ENCODE peak calls at places on chromosome 17, in six cellular contexts. E, K, V, M, D and C are unnamed samples.
A peak's percentile ranks its signal among the peaks of the same experiment; 100 is the strongest.

GRCh38 chr17:3744032-3744431 is 20.3 kb downstream of the HASPIN start:
- DNase-seq in E (no peak), K (no peak), V (no peak), M (no peak), D (no peak), C (no peak)

GRCh38 chr17:57724038-57724728 is 20.9 kb downstream of the CCDC182 start:
- DNase-seq in E (no peak), K (no peak), V (no peak), M (no peak), D (no peak), C (no peak)

GRCh38 chr17:7260601-7261376 is 1.5 kb downstream of the CLDN7 start:
- DNase-seq in E (peak; percentile 38), K (peak; percentile 78), V (no peak), M (peak; percentile 42), D (no peak), C (peak; percentile 47)

GRCh38 chr17:5899496-5900195 is 170.5 kb upstream of the WSCD1 start:
- DNase-seq in E (no peak), K (no peak), V (no peak), M (no peak), D (no peak), C (no peak)

GRCh38 chr17:78767806-78768205 is 14.3 kb downstream of the CYTH1 start:
- DNase-seq in E (peak; percentile 39), K (no peak), V (no peak), M (no peak), D (no peak), C (no peak)

GRCh38 chr17:9943343-9943742 is 38.3 kb upstream of the RCVRN start:
- DNase-seq in E (no peak), K (no peak), V (no peak), M (no peak), D (no peak), C (no peak)

GRCh38 chr17:72887322-72887721 is 205.2 kb downstream of the SLC39A11 start:
- DNase-seq in E (no peak), K (no peak), V (no peak), M (no peak), D (no peak), C (no peak)

GRCh38 chr17:77542551-77543490 is 402.1 kb downstream of the SEC14L1 start:
- DNase-seq in E (peak; percentile 89), K (peak; percentile 68), V (no peak), M (peak; percentile 48), D (peak; percentile 19), C (peak; percentile 78)

GRCh38 chr17:67993153-67993997 is 2.9 kb downstream of the C17orf58 start:
- DNase-seq in E (peak; percentile 94), K (peak; percentile 96), V (peak; percentile 35), M (peak; percentile 72), D (peak; percentile 74), C (peak; percentile 69)

GRCh38 chr17:63774141-63774981 is at the start of gene DDX42:
- DNase-seq in E (peak; percentile 69), K (no peak), V (no peak), M (peak; percentile 88), D (no peak), C (no peak)

GRCh38 chr17:9668532-9668931 is 23.2 kb downstream of the USP43 start:
- DNase-seq in E (no peak), K (no peak), V (no peak), M (no peak), D (no peak), C (no peak)

GRCh38 chr17:3400008-3400407 is 1.8 kb upstream of the OR1E1 start:
- DNase-seq in E (no peak), K (no peak), V (no peak), M (no peak), D (no peak), C (no peak)

GRCh38 chr17:42052478-42052877 is 2.1 kb upstream of the C17orf113 start:
- DNase-seq in E (no peak), K (no peak), V (no peak), M (no peak), D (no peak), C (no peak)

GRCh38 chr17:29929006-29929543 is 953 bp downstream of the SSH2 start:
- DNase-seq in E (peak; percentile 17), K (no peak), V (no peak), M (no peak), D (no peak), C (peak; percentile 42)

GRCh38 chr17:40014375-40014980 is 762 bp upstream of the CSF3 start:
- DNase-seq in E (no peak), K (peak; percentile 33), V (no peak), M (no peak), D (no peak), C (no peak)

GRCh38 chr17:76277300-76278267 is 12.4 kb downstream of the UBALD2 start:
- DNase-seq in E (no peak), K (no peak), V (no peak), M (no peak), D (no peak), C (no peak)

GRCh38 chr17:3960764-3961163 is 3.5 kb downstream of the ATP2A3 start:
- DNase-seq in E (peak; percentile 19), K (no peak), V (no peak), M (no peak), D (no peak), C (no peak)

GRCh38 chr17:67520282-67520906 is 143.3 kb downstream of the PITPNC1 start:
- DNase-seq in E (no peak), K (no peak), V (no peak), M (no peak), D (no peak), C (no peak)

GRCh38 chr17:1019451-1019850 is 22.5 kb downstream of the TIMM22 start:
- DNase-seq in E (no peak), K (no peak), V (no peak), M (no peak), D (no peak), C (no peak)

GRCh38 chr17:44084131-44084538 is 13.6 kb downstream of the G6PC3 start:
- DNase-seq in E (no peak), K (peak; percentile 58), V (no peak), M (peak; percentile 39), D (no peak), C (peak; percentile 51)

GRCh38 chr17:17289701-17290100 is 8.7 kb upstream of the COPS3 start:
- DNase-seq in E (no peak), K (no peak), V (no peak), M (no peak), D (no peak), C (no peak)

GRCh38 chr17:36736201-36737156 is 135.1 kb downstream of the MRM1 start:
- DNase-seq in E (no peak), K (no peak), V (no peak), M (no peak), D (no peak), C (no peak)

GRCh38 chr17:75542728-75543336 is 17.3 kb downstream of the LLGL2 start:
- DNase-seq in E (no peak), K (no peak), V (no peak), M (no peak), D (no peak), C (no peak)

GRCh38 chr17:57084361-57084801 is 665 bp upstream of the AKAP1 start:
- DNase-seq in E (no peak), K (no peak), V (no peak), M (no peak), D (no peak), C (no peak)

GRCh38 chr17:33523577-33523981 is 230.5 kb upstream of the ASIC2 start:
- DNase-seq in E (no peak), K (no peak), V (no peak), M (no peak), D (no peak), C (no peak)

GRCh38 chr17:59425085-59425901 is 93.8 kb downstream of the YPEL2 start:
- DNase-seq in E (no peak), K (no peak), V (no peak), M (no peak), D (no peak), C (no peak)

GRCh38 chr17:67221062-67221998 is 23.7 kb downstream of the HELZ start:
- DNase-seq in E (peak; percentile 50), K (no peak), V (no peak), M (no peak), D (no peak), C (peak; percentile 67)

GRCh38 chr17:80219013-80219776 is 938 bp downstream of the SGSH start:
- DNase-seq in E (peak; percentile 23), K (peak; percentile 89), V (peak; percentile 95), M (peak; percentile 88), D (peak; percentile 34), C (peak; percentile 92)

GRCh38 chr17:4033751-4034251 is 69.6 kb upstream of the ATP2A3 start:
- DNase-seq in E (peak; percentile 58), K (no peak), V (no peak), M (no peak), D (no peak), C (no peak)

GRCh38 chr17:80087346-80088265 is 13.8 kb upstream of the GAA start:
- DNase-seq in E (no peak), K (no peak), V (no peak), M (no peak), D (no peak), C (no peak)

GRCh38 chr17:78960945-78961344 is 18.8 kb downstream of the LGALS3BP start:
- DNase-seq in E (no peak), K (no peak), V (no peak), M (no peak), D (no peak), C (no peak)

GRCh38 chr17:28549274-28550132 is 2.9 kb downstream of the UNC119 start:
- DNase-seq in E (no peak), K (peak; percentile 87), V (no peak), M (peak; percentile 32), D (no peak), C (peak; percentile 83)

GRCh38 chr17:13865650-13866049 is 203.7 kb upstream of the COX10 start:
- DNase-seq in E (no peak), K (no peak), V (no peak), M (no peak), D (no peak), C (no peak)

GRCh38 chr17:81869221-81870154 is 1.6 kb downstream of the ARHGDIA start:
- DNase-seq in E (peak; percentile 30), K (peak; percentile 75), V (no peak), M (peak; percentile 46), D (no peak), C (peak; percentile 53)